ENCODE peak calls at places on chromosome 1, in four cellular contexts. One of them, this sample, is unnamed.

GRCh38 chr1:176574756-176575155 is 111.8 kb downstream of the PAPPA2 start:
- DNase-seq in stimulated activated naive CD8-positive, alpha-beta T cell treated with anti-CD3 and anti-CD28 coated beads, Interleukin-15, Interleukin-2, amounts not matched to agents 100 U/mL and 50 U/mL, for 24 hours: no peak
- DNase-seq in cardiac fibroblast: no peak
- DNase-seq in AG08395: no peak
- DNase-seq in this sample: no peak

GRCh38 chr1:173454966-173455524 is 22.1 kb upstream of the PRDX6 start:
- DNase-seq in stimulated activated naive CD8-positive, alpha-beta T cell treated with anti-CD3 and anti-CD28 coated beads, Interleukin-15, Interleukin-2, amounts not matched to agents 100 U/mL and 50 U/mL, for 24 hours: no peak
- DNase-seq in cardiac fibroblast: no peak
- DNase-seq in AG08395: no peak
- DNase-seq in this sample: no peak

GRCh38 chr1:240169188-240169587 is 77.5 kb downstream of the FMN2 start:
- DNase-seq in stimulated activated naive CD8-positive, alpha-beta T cell treated with anti-CD3 and anti-CD28 coated beads, Interleukin-15, Interleukin-2, amounts not matched to agents 100 U/mL and 50 U/mL, for 24 hours: no peak
- DNase-seq in cardiac fibroblast: peak
- DNase-seq in AG08395: peak
- DNase-seq in this sample: no peak

GRCh38 chr1:9038338-9038650 is 12.1 kb upstream of the SLC2A7 start:
- DNase-seq in stimulated activated naive CD8-positive, alpha-beta T cell treated with anti-CD3 and anti-CD28 coated beads, Interleukin-15, Interleukin-2, amounts not matched to agents 100 U/mL and 50 U/mL, for 24 hours: no peak
- DNase-seq in cardiac fibroblast: no peak
- DNase-seq in AG08395: no peak
- DNase-seq in this sample: no peak

GRCh38 chr1:156652131-156652991 is 10.4 kb downstream of the BCAN start:
- DNase-seq in stimulated activated naive CD8-positive, alpha-beta T cell treated with anti-CD3 and anti-CD28 coated beads, Interleukin-15, Interleukin-2, amounts not matched to agents 100 U/mL and 50 U/mL, for 24 hours: peak
- DNase-seq in cardiac fibroblast: peak
- DNase-seq in AG08395: peak
- DNase-seq in this sample: no peak

GRCh38 chr1:26861286-26861701 is 1.7 kb upstream of the SFN start:
- DNase-seq in stimulated activated naive CD8-positive, alpha-beta T cell treated with anti-CD3 and anti-CD28 coated beads, Interleukin-15, Interleukin-2, amounts not matched to agents 100 U/mL and 50 U/mL, for 24 hours: no peak
- DNase-seq in cardiac fibroblast: peak
- DNase-seq in AG08395: peak
- DNase-seq in this sample: no peak

GRCh38 chr1:56409112-56409691 is 170.2 kb downstream of the PLPP3 start:
- DNase-seq in stimulated activated naive CD8-positive, alpha-beta T cell treated with anti-CD3 and anti-CD28 coated beads, Interleukin-15, Interleukin-2, amounts not matched to agents 100 U/mL and 50 U/mL, for 24 hours: peak
- DNase-seq in cardiac fibroblast: no peak
- DNase-seq in AG08395: no peak
- DNase-seq in this sample: no peak

GRCh38 chr1:181514298-181515290 is 31.3 kb downstream of the CACNA1E start:
- DNase-seq in stimulated activated naive CD8-positive, alpha-beta T cell treated with anti-CD3 and anti-CD28 coated beads, Interleukin-15, Interleukin-2, amounts not matched to agents 100 U/mL and 50 U/mL, for 24 hours: no peak
- DNase-seq in cardiac fibroblast: no peak
- DNase-seq in AG08395: no peak
- DNase-seq in this sample: peak

GRCh38 chr1:184034761-184035379 is 2.7 kb downstream of the COLGALT2 start:
- DNase-seq in stimulated activated naive CD8-positive, alpha-beta T cell treated with anti-CD3 and anti-CD28 coated beads, Interleukin-15, Interleukin-2, amounts not matched to agents 100 U/mL and 50 U/mL, for 24 hours: no peak
- DNase-seq in cardiac fibroblast: no peak
- DNase-seq in AG08395: no peak
- DNase-seq in this sample: no peak

GRCh38 chr1:3542635-3543034 is 68.7 kb downstream of the MEGF6 start:
- DNase-seq in stimulated activated naive CD8-positive, alpha-beta T cell treated with anti-CD3 and anti-CD28 coated beads, Interleukin-15, Interleukin-2, amounts not matched to agents 100 U/mL and 50 U/mL, for 24 hours: no peak
- DNase-seq in cardiac fibroblast: no peak
- DNase-seq in AG08395: no peak
- DNase-seq in this sample: no peak

GRCh38 chr1:20706841-20707240 is 11.0 kb downstream of the KIF17 start:
- DNase-seq in stimulated activated naive CD8-positive, alpha-beta T cell treated with anti-CD3 and anti-CD28 coated beads, Interleukin-15, Interleukin-2, amounts not matched to agents 100 U/mL and 50 U/mL, for 24 hours: no peak
- DNase-seq in cardiac fibroblast: no peak
- DNase-seq in AG08395: no peak
- DNase-seq in this sample: no peak

GRCh38 chr1:188194916-188195315 is 1366.2 kb downstream of the PLA2G4A start:
- DNase-seq in stimulated activated naive CD8-positive, alpha-beta T cell treated with anti-CD3 and anti-CD28 coated beads, Interleukin-15, Interleukin-2, amounts not matched to agents 100 U/mL and 50 U/mL, for 24 hours: no peak
- DNase-seq in cardiac fibroblast: no peak
- DNase-seq in AG08395: no peak
- DNase-seq in this sample: peak

GRCh38 chr1:37473431-37474050 is 839 bp upstream of the ZC3H12A start:
- DNase-seq in stimulated activated naive CD8-positive, alpha-beta T cell treated with anti-CD3 and anti-CD28 coated beads, Interleukin-15, Interleukin-2, amounts not matched to agents 100 U/mL and 50 U/mL, for 24 hours: peak
- DNase-seq in cardiac fibroblast: peak
- DNase-seq in AG08395: no peak
- DNase-seq in this sample: peak

GRCh38 chr1:168407832-168408530 is 127.3 kb downstream of the TBX19 start:
- DNase-seq in stimulated activated naive CD8-positive, alpha-beta T cell treated with anti-CD3 and anti-CD28 coated beads, Interleukin-15, Interleukin-2, amounts not matched to agents 100 U/mL and 50 U/mL, for 24 hours: no peak
- DNase-seq in cardiac fibroblast: no peak
- DNase-seq in AG08395: no peak
- DNase-seq in this sample: no peak

GRCh38 chr1:41495171-41495948 is 10.9 kb upstream of the EDN2 start:
- DNase-seq in stimulated activated naive CD8-positive, alpha-beta T cell treated with anti-CD3 and anti-CD28 coated beads, Interleukin-15, Interleukin-2, amounts not matched to agents 100 U/mL and 50 U/mL, for 24 hours: peak
- DNase-seq in cardiac fibroblast: peak
- DNase-seq in AG08395: no peak
- DNase-seq in this sample: peak

GRCh38 chr1:27303509-27303908 is 18.5 kb upstream of the TMEM222 start:
- DNase-seq in stimulated activated naive CD8-positive, alpha-beta T cell treated with anti-CD3 and anti-CD28 coated beads, Interleukin-15, Interleukin-2, amounts not matched to agents 100 U/mL and 50 U/mL, for 24 hours: no peak
- DNase-seq in cardiac fibroblast: no peak
- DNase-seq in AG08395: no peak
- DNase-seq in this sample: no peak

GRCh38 chr1:58395355-58395754 is 151.2 kb downstream of the OMA1 start:
- DNase-seq in stimulated activated naive CD8-positive, alpha-beta T cell treated with anti-CD3 and anti-CD28 coated beads, Interleukin-15, Interleukin-2, amounts not matched to agents 100 U/mL and 50 U/mL, for 24 hours: no peak
- DNase-seq in cardiac fibroblast: peak
- DNase-seq in AG08395: peak
- DNase-seq in this sample: no peak

GRCh38 chr1:58528518-58528917 is 18.0 kb downstream of the OMA1 start:
- DNase-seq in stimulated activated naive CD8-positive, alpha-beta T cell treated with anti-CD3 and anti-CD28 coated beads, Interleukin-15, Interleukin-2, amounts not matched to agents 100 U/mL and 50 U/mL, for 24 hours: no peak
- DNase-seq in cardiac fibroblast: peak
- DNase-seq in AG08395: peak
- DNase-seq in this sample: no peak

GRCh38 chr1:2986549-2987305 is 34.5 kb upstream of the ACTRT2 start:
- DNase-seq in stimulated activated naive CD8-positive, alpha-beta T cell treated with anti-CD3 and anti-CD28 coated beads, Interleukin-15, Interleukin-2, amounts not matched to agents 100 U/mL and 50 U/mL, for 24 hours: no peak
- DNase-seq in cardiac fibroblast: no peak
- DNase-seq in AG08395: no peak
- DNase-seq in this sample: no peak

GRCh38 chr1:63189677-63190076 is 132.7 kb upstream of the FOXD3 start:
- DNase-seq in stimulated activated naive CD8-positive, alpha-beta T cell treated with anti-CD3 and anti-CD28 coated beads, Interleukin-15, Interleukin-2, amounts not matched to agents 100 U/mL and 50 U/mL, for 24 hours: no peak
- DNase-seq in cardiac fibroblast: no peak
- DNase-seq in AG08395: no peak
- DNase-seq in this sample: peak